ENCODE peak calls at places on chromosomes 13 and 19, in seven cellular contexts. B is H1, R is SK-N-SH, E is K562, G is HepG2, N is HCT116, L is GM12878. D is an unnamed sample.

GRCh38 chr13:85543144-85543543 is 256.1 kb downstream of the SLITRK6 start:
- DNase-seq in B (no peak), R (no peak), E (no peak), G (no peak), N (no peak), L (no peak), D (no peak)

GRCh38 chr13:36131931-36132297 is 732 bp upstream of the DCLK1 start:
- DNase-seq in B (no peak), R (no peak), E (no peak), G (no peak), N (no peak), L (no peak), D (no peak)

GRCh38 chr19:15640904-15641597 is 354 bp downstream of the CYP4F3 start:
- DNase-seq in B (no peak), R (no peak), E (no peak), G (peak; percentile 87), N (no peak), L (no peak), D (no peak)

GRCh38 chr19:50803633-50804419 is 13.6 kb downstream of the ACP4 start:
- DNase-seq in B (no peak), R (peak; percentile 79), E (peak; percentile 84), G (no peak), N (no peak), L (no peak), D (no peak)

GRCh38 chr13:41916173-41916954 is 44.5 kb downstream of the VWA8 start:
- DNase-seq in B (no peak), R (no peak), E (no peak), G (no peak), N (no peak), L (peak; percentile 89), D (no peak)

GRCh38 chr13:106990594-106990993 is 422.7 kb upstream of the ARGLU1 start:
- DNase-seq in B (no peak), R (no peak), E (no peak), G (no peak), N (no peak), L (no peak), D (no peak)

GRCh38 chr13:112843392-112844250 is 125.4 kb upstream of the MCF2L start:
- DNase-seq in B (no peak), R (no peak), E (no peak), G (no peak), N (no peak), L (no peak), D (no peak)

GRCh38 chr19:32875428-32875827 is 5.9 kb upstream of the SLC7A9 start:
- DNase-seq in B (peak; percentile 51), R (no peak), E (no peak), G (no peak), N (no peak), L (no peak), D (no peak)

GRCh38 chr13:99385940-99386339 is 78.7 kb upstream of the GPR183 start:
- DNase-seq in B (peak; percentile 36), R (no peak), E (no peak), G (no peak), N (no peak), L (no peak), D (no peak)

GRCh38 chr13:22027561-22027960 is 356.7 kb downstream of the FGF9 start:
- DNase-seq in B (no peak), R (no peak), E (no peak), G (no peak), N (no peak), L (no peak), D (no peak)

GRCh38 chr19:7904074-7905020 is 670 bp downstream of the MAP2K7 start:
- DNase-seq in B (no peak), R (peak; percentile 85), E (peak; percentile 89), G (no peak), N (no peak), L (no peak), D (no peak)

GRCh38 chr19:41937525-41937924 is 9.3 kb upstream of the ERFL start:
- DNase-seq in B (no peak), R (no peak), E (no peak), G (no peak), N (no peak), L (no peak), D (no peak)

GRCh38 chr13:95714142-95714832 is 37.3 kb downstream of the DNAJC3 start:
- DNase-seq in B (no peak), R (no peak), E (no peak), G (no peak), N (no peak), L (no peak), D (no peak)

GRCh38 chr13:93230466-93230865 is 3.9 kb downstream of the GPC6 start:
- DNase-seq in B (no peak), R (no peak), E (no peak), G (peak; percentile 55), N (no peak), L (no peak), D (no peak)

GRCh38 chr13:75947448-75947847 is 311.3 kb downstream of the LMO7 start:
- DNase-seq in B (no peak), R (no peak), E (no peak), G (no peak), N (no peak), L (no peak), D (no peak)

GRCh38 chr13:50129065-50129922 is 114.0 kb downstream of the KCNRG start:
- DNase-seq in B (peak; percentile 65), R (no peak), E (no peak), G (no peak), N (no peak), L (no peak), D (no peak)

GRCh38 chr13:19864018-19864338 is 529 bp upstream of the ZMYM5 start:
- DNase-seq in B (no peak), R (peak; percentile 75), E (peak; percentile 68), G (no peak), N (no peak), L (no peak), D (no peak)

GRCh38 chr13:28357846-28358496 is 137.0 kb downstream of the FLT1 start:
- DNase-seq in B (no peak), R (no peak), E (no peak), G (no peak), N (no peak), L (no peak), D (no peak)

DNA sequence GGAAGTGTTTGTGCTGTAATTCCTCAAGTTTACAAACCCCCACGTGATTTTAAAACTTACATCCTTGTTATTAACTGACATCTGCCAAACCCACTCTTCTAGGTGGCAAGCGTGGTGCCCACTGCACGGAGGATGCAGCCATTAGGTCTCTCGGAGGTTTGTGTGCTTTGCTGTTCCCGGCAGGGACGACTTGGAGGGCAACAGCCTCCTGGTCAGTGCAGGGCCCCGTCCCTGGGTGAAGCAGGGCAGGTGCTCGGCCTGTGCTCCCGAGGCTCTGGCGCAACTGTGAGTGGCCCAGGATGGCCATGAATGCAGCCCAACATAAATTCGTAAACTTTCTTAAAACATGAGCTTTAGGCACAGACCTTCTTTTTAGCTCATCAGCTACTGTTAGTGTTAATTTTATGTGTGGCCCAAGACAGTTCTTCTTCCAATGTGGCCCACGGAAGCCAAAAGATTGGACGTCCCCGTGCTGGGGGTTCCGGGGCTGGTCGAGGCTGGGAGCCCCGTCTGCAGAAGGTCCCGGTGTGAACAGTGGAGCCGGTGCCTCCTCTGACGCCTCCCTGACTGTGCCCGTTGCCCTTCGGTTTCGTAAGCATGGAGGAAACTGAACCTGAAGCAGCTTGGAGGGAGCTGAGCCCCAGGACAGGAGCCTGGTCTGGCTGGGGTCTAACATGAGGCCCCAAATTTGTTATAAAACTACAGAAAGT is 11.9 kb downstream of the GAS6 start:
- DNase-seq in B (peak; percentile 31), R (no peak), E (no peak), G (no peak), N (no peak), L (no peak), D (no peak)
- H3K4me1 ChIP-seq in B (no peaks in the 10 kb centered on the region), R (peaks cover 27% of the 10 kb centered on the region), E (peaks cover 51% of the 10 kb centered on the region), G (peaks cover 35% of the 10 kb centered on the region), N (peaks cover 13% of the 10 kb centered on the region), L (no peaks in the 10 kb centered on the region), D (peaks cover 11% of the 10 kb centered on the region)

GRCh38 chr19:44817725-44818469 is 9.0 kb downstream of the BCAM start:
- DNase-seq in B (no peak), R (no peak), E (no peak), G (peak; percentile 64), N (no peak), L (no peak), D (no peak)
- TF ChIP-seq YY1 in B (no peak), R (no peak), E (no peak), G (no peak), N (no peak), L (no peak), D (no peak)

GRCh38 chr19:13037718-13038117 is 42.4 kb downstream of the NFIX start:
- DNase-seq in B (no peak), R (no peak), E (no peak), G (no peak), N (no peak), L (no peak), D (no peak)

GRCh38 chr19:13037161-13037560 is 41.9 kb downstream of the NFIX start:
- DNase-seq in B (no peak), R (no peak), E (no peak), G (no peak), N (no peak), L (no peak), D (no peak)

GRCh38 chr19:13035820-13036365 is 40.6 kb downstream of the NFIX start:
- DNase-seq in B (no peak), R (no peak), E (no peak), G (no peak), N (no peak), L (no peak), D (no peak)

GRCh38 chr19:13034636-13035035 is 39.4 kb downstream of the NFIX start:
- DNase-seq in B (no peak), R (no peak), E (no peak), G (no peak), N (no peak), L (no peak), D (no peak)

DNA sequence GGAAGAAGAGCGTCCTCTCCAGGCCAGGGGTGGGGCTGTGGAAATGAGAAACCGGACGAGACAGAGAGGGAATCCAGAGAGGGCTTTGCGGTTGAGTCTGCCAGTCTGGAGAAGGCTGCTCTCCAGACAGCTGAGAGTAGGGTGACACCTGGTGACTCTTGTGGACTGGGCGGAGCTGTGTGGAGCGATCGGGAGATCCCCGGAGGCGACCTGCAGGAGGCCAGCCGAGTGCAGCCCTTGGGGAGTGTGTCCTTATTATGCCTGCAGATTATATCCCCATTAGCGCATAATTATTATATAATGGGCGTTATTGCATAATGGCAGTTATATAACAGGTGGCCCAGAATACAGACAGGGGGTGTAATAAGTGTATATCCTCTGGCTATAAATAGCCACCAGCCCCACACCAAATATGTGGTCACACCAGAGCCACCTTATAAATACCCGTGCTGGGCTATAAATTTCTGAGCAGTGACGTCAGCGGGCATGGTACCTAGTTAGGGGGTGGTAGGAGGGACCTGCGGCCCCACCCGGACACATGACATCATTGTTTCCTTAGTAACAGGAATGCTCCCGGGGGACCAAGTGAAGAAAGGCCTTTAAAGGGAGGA is 41.2 kb downstream of the NFIX start:
- DNase-seq in B (no peak), R (no peak), E (no peak), G (no peak), N (peak; percentile 56), L (no peak), D (no peak)
- H3K4me1 ChIP-seq in B (no peaks in the 10 kb centered on the region), R (peaks cover 60% of the 10 kb centered on the region), E (peaks cover 18% of the 10 kb centered on the region), G (peaks cover 65% of the 10 kb centered on the region), N (peaks cover 50% of the 10 kb centered on the region), L (no peaks in the 10 kb centered on the region), D (peaks cover 7% of the 10 kb centered on the region)

DNA sequence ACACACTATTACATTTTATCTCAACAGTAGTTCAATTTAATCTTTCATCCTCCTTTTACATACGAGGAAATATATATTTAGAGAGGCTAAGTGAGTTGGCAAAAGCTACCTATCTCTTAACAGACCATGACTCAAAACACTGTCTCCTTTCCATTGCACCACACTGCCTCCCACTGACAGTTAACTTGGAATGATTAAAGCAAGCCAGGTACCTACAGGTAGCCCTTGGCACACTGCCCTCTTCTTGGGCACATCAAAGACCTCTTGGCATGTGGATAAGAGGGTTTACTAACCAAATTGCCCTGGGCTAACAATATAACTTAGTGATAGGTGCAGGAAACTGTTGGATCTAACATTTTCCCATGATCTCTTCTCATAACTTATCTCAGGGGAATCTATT is 1.9 kb downstream of the ABHD13 start:
- DNase-seq in B (no peak), R (no peak), E (no peak), G (peak; percentile 9), N (peak; percentile 57), L (no peak), D (no peak)
- TF ChIP-seq YY1 in B (no peak), R (no peak), E (no peak), G (no peak), N (no peak), L (no peak), D (no peak)

D was measured in NT2/D1.